ENCODE peak calls at places on chromosomes 5 and 9, in ten cellular contexts. R is lung microvascular endothelial cell; Y is dermis microvascular lymphatic vessel endothelial cell; N is gastrocnemius medialis; O is hypothalamus; P is stimulated activated CD4-positive, alpha-beta T cell treated with anti-CD3 and anti-CD28 coated beads, Interleukin-15, amount 100 ng/mL, for 24 hours; I is effector memory CD8-positive, alpha-beta T cell; K is lower lobe of right lung; T is GM03348; U is upper lobe of right lung. H is an unnamed sample.

GRCh38 chr5:107274576-107274975 is 396.2 kb downstream of the EFNA5 start:
- DNase-seq in I (no peak), P (no peak), R (no peak), Y (no peak), N (no peak), U (no peak), O (no peak), K (no peak), T (no peak), H (no peak)

GRCh38 chr5:72013741-72014703 is 93.3 kb upstream of the MAP1B start:
- DNase-seq in T (no peak), N (no peak), Y (no peak), I (no peak), K (no peak), U (no peak), O (peak), R (peak), P (no peak), H (no peak)

GRCh38 chr5:1265026-1265425 is 29.8 kb downstream of the TERT start:
- DNase-seq in I (no peak), U (no peak), Y (no peak), K (no peak), P (no peak), O (no peak), T (no peak), R (no peak), N (no peak), H (no peak)

GRCh38 chr9:83473488-83473971 is 64.7 kb downstream of the FRMD3 start:
- DNase-seq in O (no peak), I (no peak), U (no peak), P (peak), Y (no peak), N (no peak), K (no peak), R (peak), T (no peak), H (no peak)

GRCh38 chr5:72559866-72560766 is 52.9 kb upstream of the ZNF366 start:
- DNase-seq in P (no peak), T (no peak), U (no peak), N (peak), K (no peak), I (no peak), O (no peak), R (peak), Y (peak), H (no peak)

GRCh38 chr9:84953797-84954695 is 284.5 kb downstream of the NTRK2 start:
- DNase-seq in U (peak), R (peak), P (peak), K (peak), O (peak), Y (no peak), T (peak), I (peak), N (peak), H (peak)

GRCh38 chr5:135365281-135365680 is 33.8 kb downstream of the MACROH2A1 start:
- DNase-seq in R (no peak), O (no peak), N (peak), U (no peak), P (no peak), T (no peak), Y (no peak), I (no peak), K (no peak), H (no peak)

GRCh38 chr9:126375386-126375785 is 48.8 kb downstream of the MVB12B start:
- DNase-seq in P (no peak), T (peak), R (peak), I (no peak), N (no peak), U (no peak), Y (peak), O (no peak), K (no peak), H (no peak)

GRCh38 chr9:16532681-16533450 is 337.6 kb downstream of the BNC2 start:
- DNase-seq in I (no peak), N (no peak), T (peak), R (peak), K (no peak), Y (peak), P (no peak), O (no peak), U (no peak), H (no peak)

GRCh38 chr5:57442080-57442839 is 40.4 kb downstream of the ACTBL2 start:
- DNase-seq in P (no peak), U (no peak), O (no peak), K (no peak), N (peak), R (peak), T (peak), Y (peak), I (no peak), H (no peak)

GRCh38 chr5:180831139-180832080 is 28.8 kb upstream of the MGAT1 start:
- DNase-seq in U (peak), R (peak), K (peak), O (peak), T (peak), P (peak), Y (peak), N (peak), I (peak), H (peak)

GRCh38 chr5:17314907-17315471 is 97.6 kb downstream of the BASP1 start:
- DNase-seq in K (no peak), Y (no peak), R (no peak), T (peak), U (no peak), I (no peak), P (no peak), O (no peak), N (no peak), H (no peak)

GRCh38 chr5:150343994-150344393 is 13.5 kb upstream of the TCOF1 start:
- DNase-seq in U (no peak), T (no peak), N (no peak), O (no peak), R (no peak), K (no peak), P (no peak), I (no peak), Y (no peak), H (no peak)